ENCODE peak calls at places on chromosome 3, in seven cellular contexts. M, C, W, N, T, G and E are unnamed samples.

GRCh38 chr3:136193273-136194043 is 2.7 kb downstream of the MSL2 start:
- DNase-seq in M (no peak), C (peak), W (no peak), N (no peak), T (peak), G (no peak), E (no peak)

GRCh38 chr3:44661189-44661588 is 12.7 kb downstream of the ZNF35 start:
- DNase-seq in M (no peak), C (peak), W (no peak), N (no peak), T (no peak), G (no peak), E (no peak)

GRCh38 chr3:76735153-76735552 is 304.7 kb upstream of the ROBO2 start:
- DNase-seq in M (no peak), C (peak), W (no peak), N (no peak), T (no peak), G (no peak), E (no peak)

GRCh38 chr3:43910750-43911149 is 220.0 kb downstream of the ABHD5 start:
- DNase-seq in M (no peak), C (no peak), W (no peak), N (no peak), T (no peak), G (no peak), E (no peak)

GRCh38 chr3:62248831-62249776 is 124.2 kb downstream of the FEZF2 start:
- DNase-seq in M (no peak), C (peak), W (no peak), N (no peak), T (no peak), G (no peak), E (peak)

GRCh38 chr3:150410311-150411105 is 2.4 kb downstream of the TSC22D2 start:
- DNase-seq in M (no peak), C (peak), W (peak), N (peak), T (peak), G (no peak), E (peak)

GRCh38 chr3:176351408-176351807 is 845.9 kb downstream of the TBL1XR1 start:
- DNase-seq in M (no peak), C (no peak), W (no peak), N (peak), T (no peak), G (no peak), E (peak)

GRCh38 chr3:9947025-9947995 is 4.9 kb downstream of the PRRT3 start:
- DNase-seq in M (peak), C (peak), W (peak), N (peak), T (peak), G (peak), E (peak)

GRCh38 chr3:178382388-178383061 is 153.7 kb upstream of the KCNMB2 start:
- DNase-seq in M (no peak), C (no peak), W (no peak), N (peak), T (peak), G (no peak), E (peak)

GRCh38 chr3:74575857-74576256 is 38.6 kb downstream of the CNTN3 start:
- DNase-seq in M (no peak), C (peak), W (no peak), N (no peak), T (no peak), G (no peak), E (no peak)

GRCh38 chr3:144241381-144241780 is 269.8 kb downstream of the DIPK2A start:
- DNase-seq in M (no peak), C (no peak), W (no peak), N (no peak), T (peak), G (no peak), E (no peak)

GRCh38 chr3:115999598-115999997 is 376.3 kb downstream of the GAP43 start:
- DNase-seq in M (no peak), C (peak), W (peak), N (no peak), T (peak), G (no peak), E (peak)

GRCh38 chr3:51975857-51976549 is 1.1 kb downstream of the ABHD14A start:
- DNase-seq in M (no peak), C (peak), W (peak), N (peak), T (peak), G (peak), E (peak)

GRCh38 chr3:72724070-72724469 is 124.2 kb downstream of the SHQ1 start:
- DNase-seq in M (no peak), C (peak), W (no peak), N (peak), T (no peak), G (peak), E (no peak)

GRCh38 chr3:114308830-114309229 is 15.0 kb downstream of the TIGIT start:
- DNase-seq in M (no peak), C (no peak), W (no peak), N (no peak), T (no peak), G (no peak), E (no peak)

GRCh38 chr3:188964957-188965356 is 206.8 kb upstream of the TPRG1 start:
- DNase-seq in M (no peak), C (no peak), W (no peak), N (peak), T (no peak), G (no peak), E (no peak)

GRCh38 chr3:133840055-133840737 is 34.6 kb downstream of the SRPRB start:
- DNase-seq in M (no peak), C (no peak), W (no peak), N (no peak), T (no peak), G (no peak), E (no peak)

GRCh38 chr3:133836497-133837158 is 31.0 kb downstream of the SRPRB start:
- DNase-seq in M (no peak), C (no peak), W (peak), N (no peak), T (no peak), G (no peak), E (no peak)

GRCh38 chr3:133838916-133839800 is 33.5 kb downstream of the SRPRB start:
- DNase-seq in M (no peak), C (no peak), W (no peak), N (no peak), T (no peak), G (no peak), E (no peak)

GRCh38 chr3:133837487-133838295 is 32.1 kb downstream of the SRPRB start:
- DNase-seq in M (no peak), C (no peak), W (peak), N (no peak), T (no peak), G (no peak), E (no peak)

DNA sequence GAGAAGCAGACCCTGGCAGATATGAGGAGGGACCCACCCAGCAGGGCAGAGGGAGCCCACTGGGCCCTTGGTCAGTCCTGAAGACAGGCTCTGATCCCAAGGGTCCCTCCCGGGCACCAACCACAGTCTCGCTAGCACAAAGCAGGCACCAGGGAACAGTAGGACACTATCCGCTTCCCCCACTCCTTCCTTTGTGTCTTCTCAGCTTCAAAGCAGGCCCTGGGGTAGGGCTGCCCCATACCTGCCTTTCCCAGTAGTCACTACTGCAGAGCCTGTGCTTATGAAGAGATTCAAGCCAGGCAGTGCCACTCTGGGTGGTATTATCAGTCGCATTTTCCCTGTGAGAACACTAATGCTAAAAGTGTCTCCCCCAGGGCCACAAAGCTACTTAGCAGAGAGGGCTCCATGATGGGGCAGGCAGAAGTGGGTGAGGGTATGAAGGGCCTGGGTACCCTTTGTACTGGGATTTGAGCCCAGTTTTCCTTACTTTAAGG is 32.7 kb downstream of the SRPRB start:
- DNase-seq in M (no peak), C (no peak), W (no peak), N (no peak), T (no peak), G (no peak), E (no peak)
- H4K8ac ChIP-seq in M (no peak), C (no peak), W (no peak), N (no peak), T (no peak), G (no peak), E (no peak)

GRCh38 chr3:165892565-165892964 is 55.3 kb upstream of the BCHE start:
- DNase-seq in M (no peak), C (peak), W (no peak), N (no peak), T (no peak), G (no peak), E (no peak)

DNA sequence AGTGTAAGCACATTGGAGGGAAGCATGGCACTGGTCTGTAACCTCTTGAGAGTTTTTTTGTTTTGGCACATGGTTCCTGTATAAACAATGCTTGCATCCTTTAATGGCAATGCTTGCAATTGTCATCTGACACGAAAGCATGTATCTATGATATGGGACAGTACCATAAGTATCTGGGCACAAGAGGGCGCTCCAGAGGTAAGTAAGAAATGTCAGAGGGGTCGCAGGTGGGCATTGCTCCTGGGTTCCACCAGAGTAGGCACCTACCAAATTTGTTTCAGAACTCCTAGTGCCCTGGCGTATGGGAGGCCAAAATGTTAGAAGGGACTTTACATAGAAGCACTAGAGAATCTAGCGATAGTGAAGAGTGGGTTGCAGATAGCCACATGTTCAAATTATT is 58.7 kb upstream of the BCHE start:
- DNase-seq in M (peak), C (peak), W (peak), N (peak), T (peak), G (peak), E (no peak)
- H4K8ac ChIP-seq in M (no peak), C (no peak), W (no peak), N (no peak), T (no peak), G (no peak), E (no peak)

GRCh38 chr3:138438896-138439295 is 4.5 kb downstream of the ESYT3 start:
- DNase-seq in M (no peak), C (no peak), W (peak), N (no peak), T (no peak), G (no peak), E (no peak)
- H4K8ac ChIP-seq in M (no peak), C (no peak), W (no peak), N (no peak), T (no peak), G (no peak), E (no peak)

GRCh38 chr3:169144691-169145090 is 518.8 kb downstream of the MECOM start:
- DNase-seq in M (no peak), C (no peak), W (no peak), N (no peak), T (no peak), G (no peak), E (peak)
- H4K8ac ChIP-seq in M (no peak), C (no peak), W (no peak), N (no peak), T (no peak), G (no peak), E (no peak)

DNA sequence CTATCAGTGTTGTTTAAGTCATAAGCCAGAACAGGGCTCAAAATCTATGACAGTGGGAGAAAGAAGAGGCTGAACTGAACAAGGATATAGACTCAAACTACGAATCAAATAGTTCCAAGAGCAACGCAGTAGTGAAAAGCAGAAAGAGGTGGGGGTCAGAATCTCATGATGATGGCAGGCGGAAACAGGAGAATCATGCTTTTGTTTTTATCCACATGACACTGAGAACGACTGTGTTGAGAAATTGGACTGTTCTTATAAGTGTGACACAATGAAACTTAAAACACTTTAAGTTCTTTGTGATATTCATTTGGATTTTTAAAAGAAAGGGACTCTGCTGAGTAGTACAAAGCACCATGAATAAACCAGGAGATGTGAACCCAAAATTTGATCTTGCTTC is 309.4 kb downstream of the ULK4 start:
- DNase-seq in M (no peak), C (no peak), W (no peak), N (no peak), T (no peak), G (no peak), E (no peak)
- H4K8ac ChIP-seq in M (no peak), C (no peak), W (no peak), N (no peak), T (no peak), G (no peak), E (no peak)

DNA sequence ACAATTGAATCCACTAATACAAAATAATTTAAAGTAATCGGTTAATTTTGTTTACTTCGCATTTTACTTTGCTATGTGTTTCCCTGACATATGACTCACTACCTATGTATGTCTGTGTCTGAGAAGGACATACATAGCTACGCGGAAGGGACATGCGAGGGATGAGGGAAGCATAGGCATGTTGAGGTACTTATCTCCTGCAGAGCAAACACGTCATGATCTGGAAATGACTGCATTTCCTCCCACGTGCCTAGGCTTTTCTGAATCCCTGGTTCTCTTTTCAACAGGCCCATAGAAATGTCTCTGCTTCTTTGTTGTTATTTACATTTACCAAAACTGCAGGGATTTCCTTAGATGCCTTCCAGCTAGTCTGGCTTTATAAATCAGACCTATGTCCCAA is 27.5 kb downstream of the ALCAM start:
- DNase-seq in M (no peak), C (peak), W (peak), N (peak), T (peak), G (no peak), E (no peak)
- H4K8ac ChIP-seq in M (no peak), C (no peak), W (no peak), N (no peak), T (no peak), G (no peak), E (no peak)

DNA sequence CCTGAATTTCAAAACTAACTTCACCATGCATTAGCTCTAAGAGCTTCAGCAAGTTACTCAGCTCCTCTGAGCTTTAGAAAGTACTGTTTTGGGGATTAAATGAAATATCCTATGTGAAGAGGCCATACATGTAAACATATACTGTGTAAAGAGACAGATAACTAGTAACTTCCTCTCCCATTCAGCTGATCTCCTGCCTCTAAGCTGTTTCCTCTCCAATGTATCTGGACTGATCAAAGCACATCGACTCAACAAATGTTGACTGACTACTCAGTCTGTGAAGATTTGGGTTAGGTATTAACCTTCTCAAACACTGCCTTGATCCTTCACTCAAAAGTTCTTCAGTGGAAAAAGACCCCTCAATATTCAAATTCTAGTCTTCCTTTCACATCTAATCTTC is 82.0 kb downstream of the BOC start:
- DNase-seq in M (no peak), C (no peak), W (no peak), N (no peak), T (no peak), G (no peak), E (no peak)
- H4K8ac ChIP-seq in M (no peak), C (no peak), W (no peak), N (no peak), T (no peak), G (no peak), E (no peak)

DNA sequence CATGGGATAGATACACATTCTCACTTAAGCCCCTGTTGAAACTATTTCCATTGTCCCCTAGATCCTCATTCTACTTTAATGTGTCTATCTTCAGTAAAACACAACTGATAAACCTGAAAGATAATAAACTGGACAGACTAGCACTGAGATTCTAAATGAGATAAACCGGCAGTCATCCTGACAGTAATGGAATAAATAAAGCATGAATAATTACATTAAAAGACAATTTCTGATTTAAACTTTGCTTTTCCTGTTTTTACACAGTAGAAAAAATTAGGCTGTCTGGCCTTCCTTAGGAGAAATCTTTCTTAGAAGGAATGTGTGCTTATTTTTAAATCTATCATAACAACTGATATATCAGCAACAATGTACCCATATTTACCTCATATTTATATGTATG is 232.4 kb downstream of the FHIT start:
- DNase-seq in M (no peak), C (no peak), W (no peak), N (peak), T (no peak), G (no peak), E (no peak)
- H4K8ac ChIP-seq in M (no peak), C (no peak), W (no peak), N (no peak), T (no peak), G (no peak), E (no peak)

GRCh38 chr3:106822204-106822603 is 555.0 kb upstream of the CCDC54 start:
- DNase-seq in M (no peak), C (no peak), W (no peak), N (no peak), T (no peak), G (no peak), E (no peak)
- H4K8ac ChIP-seq in M (no peak), C (no peak), W (no peak), N (no peak), T (no peak), G (peak), E (no peak)